ENCODE peak calls at places on chromosome 1, in four cellular contexts. One of them, this sample, is unnamed.

GRCh38 chr1:162728597-162728996 is 61.9 kb upstream of the HSD17B7 start:
- DNase-seq in NCI-H510A treated with DMSO at 0.1 percent for 48 hours: no peak
- DNase-seq in activated naive CD4-positive, alpha-beta T cell treated with anti-CD3 and anti-CD28 coated beads, Interleukin-2, amount 50 U/mL, for 16 hours: no peak
- DNase-seq in MG63: no peak
- DNase-seq in this sample: no peak

GRCh38 chr1:228291906-228292608 is 84.2 kb downstream of the OBSCN start:
- DNase-seq in MG63: no peak
- DNase-seq in activated naive CD4-positive, alpha-beta T cell treated with anti-CD3 and anti-CD28 coated beads, Interleukin-2, amount 50 U/mL, for 16 hours: no peak
- DNase-seq in NCI-H510A treated with DMSO at 0.1 percent for 48 hours: no peak
- DNase-seq in this sample: no peak

GRCh38 chr1:205554016-205554811 is 49.7 kb downstream of the CDK18 start:
- DNase-seq in NCI-H510A treated with DMSO at 0.1 percent for 48 hours: no peak
- DNase-seq in activated naive CD4-positive, alpha-beta T cell treated with anti-CD3 and anti-CD28 coated beads, Interleukin-2, amount 50 U/mL, for 16 hours: no peak
- DNase-seq in MG63: no peak
- DNase-seq in this sample: no peak

GRCh38 chr1:244768186-244768585 is 67.3 kb upstream of the COX20 start:
- DNase-seq in MG63: no peak
- DNase-seq in activated naive CD4-positive, alpha-beta T cell treated with anti-CD3 and anti-CD28 coated beads, Interleukin-2, amount 50 U/mL, for 16 hours: no peak
- DNase-seq in NCI-H510A treated with DMSO at 0.1 percent for 48 hours: no peak
- DNase-seq in this sample: no peak

GRCh38 chr1:2277741-2278488 is 49.8 kb downstream of the SKI start:
- DNase-seq in MG63: peak
- DNase-seq in activated naive CD4-positive, alpha-beta T cell treated with anti-CD3 and anti-CD28 coated beads, Interleukin-2, amount 50 U/mL, for 16 hours: no peak
- DNase-seq in NCI-H510A treated with DMSO at 0.1 percent for 48 hours: no peak
- DNase-seq in this sample: no peak

GRCh38 chr1:42944207-42944928 is 14.3 kb downstream of the SLC2A1 start:
- DNase-seq in NCI-H510A treated with DMSO at 0.1 percent for 48 hours: no peak
- DNase-seq in activated naive CD4-positive, alpha-beta T cell treated with anti-CD3 and anti-CD28 coated beads, Interleukin-2, amount 50 U/mL, for 16 hours: no peak
- DNase-seq in MG63: no peak
- DNase-seq in this sample: no peak

GRCh38 chr1:170560681-170561285 is 28.8 kb downstream of the GORAB start:
- DNase-seq in NCI-H510A treated with DMSO at 0.1 percent for 48 hours: no peak
- DNase-seq in MG63: no peak
- DNase-seq in activated naive CD4-positive, alpha-beta T cell treated with anti-CD3 and anti-CD28 coated beads, Interleukin-2, amount 50 U/mL, for 16 hours: no peak
- DNase-seq in this sample: no peak

GRCh38 chr1:7932524-7933149 is 8.0 kb downstream of the TNFRSF9 start:
- DNase-seq in NCI-H510A treated with DMSO at 0.1 percent for 48 hours: no peak
- DNase-seq in activated naive CD4-positive, alpha-beta T cell treated with anti-CD3 and anti-CD28 coated beads, Interleukin-2, amount 50 U/mL, for 16 hours: no peak
- DNase-seq in MG63: peak
- DNase-seq in this sample: no peak

GRCh38 chr1:217139513-217139912 is 416.3 kb upstream of the ESRRG start:
- DNase-seq in MG63: no peak
- DNase-seq in NCI-H510A treated with DMSO at 0.1 percent for 48 hours: no peak
- DNase-seq in activated naive CD4-positive, alpha-beta T cell treated with anti-CD3 and anti-CD28 coated beads, Interleukin-2, amount 50 U/mL, for 16 hours: no peak
- DNase-seq in this sample: no peak

GRCh38 chr1:105914403-105914802 is 1142.1 kb upstream of the PRMT6 start:
- DNase-seq in MG63: no peak
- DNase-seq in activated naive CD4-positive, alpha-beta T cell treated with anti-CD3 and anti-CD28 coated beads, Interleukin-2, amount 50 U/mL, for 16 hours: no peak
- DNase-seq in NCI-H510A treated with DMSO at 0.1 percent for 48 hours: peak
- DNase-seq in this sample: no peak

GRCh38 chr1:208252126-208252853 is 8.1 kb upstream of the PLXNA2 start:
- DNase-seq in activated naive CD4-positive, alpha-beta T cell treated with anti-CD3 and anti-CD28 coated beads, Interleukin-2, amount 50 U/mL, for 16 hours: no peak
- DNase-seq in MG63: no peak
- DNase-seq in NCI-H510A treated with DMSO at 0.1 percent for 48 hours: no peak
- DNase-seq in this sample: no peak

GRCh38 chr1:173257805-173258204 is 50.7 kb upstream of the TNFSF4 start:
- DNase-seq in activated naive CD4-positive, alpha-beta T cell treated with anti-CD3 and anti-CD28 coated beads, Interleukin-2, amount 50 U/mL, for 16 hours: no peak
- DNase-seq in MG63: no peak
- DNase-seq in NCI-H510A treated with DMSO at 0.1 percent for 48 hours: no peak
- DNase-seq in this sample: no peak